ENCODE peak calls at places on chromosomes 2 and 18, in six cellular contexts. R is fibroblast of lung; J is Right ventricle myocardium superior; D is NCI-H1436; O is stimulated activated CD4-positive, alpha-beta T cell treated with anti-CD3 and anti-CD28 coated beads, Interleukin-1b, Interleukin-23, amount 100 ng/mL, for 24 hours; X is NCI-H1092. N is an unnamed sample.

GRCh38 chr2:203600286-203600685 is 65.2 kb upstream of the RAPH1 start:
- DNase-seq in R (no peak), J (no peak), D (no peak), O (no peak), X (no peak), N (no peak)

GRCh38 chr18:32439241-32439640 is 31.4 kb downstream of the GAREM1 start:
- DNase-seq in R (no peak), J (no peak), D (peak), O (no peak), X (no peak), N (no peak)

GRCh38 chr2:156352911-156353310 is 20.4 kb upstream of the NR4A2 start:
- DNase-seq in R (no peak), J (no peak), D (no peak), O (no peak), X (no peak), N (no peak)

GRCh38 chr2:239271471-239272255 is 129.2 kb downstream of the HDAC4 start:
- DNase-seq in R (no peak), J (no peak), D (no peak), O (no peak), X (no peak), N (no peak)

GRCh38 chr2:119544075-119545031 is at the start of gene CFAP221:
- DNase-seq in R (peak), J (peak), D (peak), O (peak), X (peak), N (peak)

GRCh38 chr2:146801886-146802285 is 1042.9 kb upstream of the ACVR2A start:
- DNase-seq in R (peak), J (no peak), D (no peak), O (no peak), X (no peak), N (no peak)

GRCh38 chr2:232075080-232075479 is 113.6 kb downstream of the DIS3L2 start:
- DNase-seq in R (no peak), J (no peak), D (no peak), O (no peak), X (no peak), N (no peak)

GRCh38 chr2:74498500-74499268 is 719 bp downstream of the LBX2 start:
- DNase-seq in R (no peak), J (no peak), D (no peak), O (peak), X (no peak), N (no peak)

GRCh38 chr2:31004252-31004651 is 134.0 kb downstream of the GALNT14 start:
- DNase-seq in R (no peak), J (no peak), D (no peak), O (no peak), X (no peak), N (no peak)

GRCh38 chr2:18889565-18890332 is 300.4 kb upstream of the NT5C1B start:
- DNase-seq in R (no peak), J (no peak), D (no peak), O (no peak), X (no peak), N (no peak)

GRCh38 chr2:24970483-24971299 is 1.1 kb downstream of the DNAJC27 start:
- DNase-seq in R (peak), J (no peak), D (no peak), O (no peak), X (no peak), N (no peak)

GRCh38 chr18:6044773-6045172 is 149.5 kb upstream of the TMEM200C start:
- DNase-seq in R (no peak), J (no peak), D (no peak), O (no peak), X (no peak), N (no peak)

GRCh38 chr2:70753031-70753430 is 15.0 kb downstream of the ADD2 start:
- DNase-seq in R (no peak), J (no peak), D (no peak), O (no peak), X (no peak), N (no peak)

GRCh38 chr2:129092871-129093385 is 774.3 kb upstream of the HS6ST1 start:
- DNase-seq in R (no peak), J (no peak), D (no peak), O (no peak), X (peak), N (no peak)

GRCh38 chr2:54497738-54498680 is 41.9 kb downstream of the SPTBN1 start:
- DNase-seq in R (no peak), J (no peak), D (no peak), O (no peak), X (no peak), N (no peak)

GRCh38 chr18:45775241-45775676 is 50.2 kb upstream of the SIGLEC15 start:
- DNase-seq in R (peak), J (peak), D (peak), O (peak), X (no peak), N (no peak)

GRCh38 chr2:45184606-45185005 is 175.4 kb upstream of the SIX2 start:
- DNase-seq in R (peak), J (no peak), D (no peak), O (no peak), X (no peak), N (no peak)

GRCh38 chr18:49055787-49056186 is 105.0 kb upstream of the SMAD7 start:
- DNase-seq in R (peak), J (peak), D (no peak), O (peak), X (no peak), N (no peak)

GRCh38 chr2:230891108-230891507 is 26.4 kb downstream of the ITM2C start:
- DNase-seq in R (peak), J (no peak), D (no peak), O (no peak), X (no peak), N (no peak)

GRCh38 chr2:221562226-221562625 is 9.9 kb downstream of the EPHA4 start:
- DNase-seq in R (peak), J (no peak), D (no peak), O (no peak), X (no peak), N (no peak)

GRCh38 chr18:45733535-45733934 is 9.6 kb downstream of the SLC14A1 start:
- DNase-seq in R (no peak), J (no peak), D (no peak), O (no peak), X (no peak), N (no peak)

GRCh38 chr2:172807011-172807410 is 71.4 kb downstream of the RAPGEF4 start:
- DNase-seq in R (no peak), J (no peak), D (no peak), O (no peak), X (no peak), N (no peak)

GRCh38 chr2:226215902-226216503 is 583.6 kb downstream of the IRS1 start:
- DNase-seq in R (peak), J (peak), D (peak), O (peak), X (peak), N (peak)

GRCh38 chr2:191646612-191646902 is 31.4 kb upstream of the NABP1 start:
- DNase-seq in R (no peak), J (no peak), D (no peak), O (no peak), X (no peak), N (no peak)

GRCh38 chr2:33426666-33427231 is 49.7 kb upstream of the RASGRP3 start:
- DNase-seq in R (peak), J (peak), D (no peak), O (no peak), X (no peak), N (no peak)